ENCODE peak calls at places on chromosomes 6 and 20, in five cellular contexts. V is PC-9; Z is CD8-positive, alpha-beta T cell; X is colonic mucosa; W is CD4-positive, CD25-positive, alpha-beta regulatory T cell. L is an unnamed sample.

GRCh38 chr6:75167426-75167825 is 38.4 kb downstream of the COL12A1 start:
- DNase-seq in V (no peak), Z (no peak), X (no peak), W (no peak), L (no peak)

GRCh38 chr20:31570735-31571617 is 34.1 kb upstream of the ID1 start:
- DNase-seq in V (peak; percentile 55), Z (no peak), X (no peak), W (no peak), L (no peak)

GRCh38 chr6:66926060-66926459 is 1219.0 kb upstream of the EYS start:
- DNase-seq in V (no peak), Z (no peak), X (no peak), W (no peak), L (no peak)

GRCh38 chr20:35523298-35523888 is 6.1 kb downstream of the C20orf173 start:
- DNase-seq in V (peak; percentile 27), Z (no peak), X (no peak), W (peak; percentile 19), L (peak; percentile 44)

GRCh38 chr6:15513801-15514711 is 148.8 kb downstream of the DTNBP1 start:
- DNase-seq in V (no peak), Z (no peak), X (no peak), W (no peak), L (no peak)

GRCh38 chr6:16752206-16752867 is 8.9 kb downstream of the ATXN1 start:
- DNase-seq in V (peak; percentile 12), Z (no peak), X (peak; percentile 37), W (no peak), L (no peak)

GRCh38 chr20:17680836-17681740 is 954 bp downstream of the RRBP1 start:
- DNase-seq in V (peak; percentile 85), Z (peak; percentile 84), X (peak; percentile 82), W (peak; percentile 73), L (peak; percentile 95)

GRCh38 chr6:150905769-150906168 is 40.3 kb downstream of the MTHFD1L start:
- DNase-seq in V (no peak), Z (no peak), X (no peak), W (no peak), L (no peak)

GRCh38 chr6:132952468-132952867 is 138.1 kb downstream of the RPS12 start:
- DNase-seq in V (no peak), Z (no peak), X (no peak), W (no peak), L (no peak)

GRCh38 chr6:53910834-53911233 is 116.0 kb downstream of the LRRC1 start:
- DNase-seq in V (no peak), Z (no peak), X (no peak), W (no peak), L (no peak)

GRCh38 chr20:44247131-44247571 is at the start of gene GDAP1L1:
- DNase-seq in V (no peak), Z (no peak), X (no peak), W (no peak), L (no peak)

GRCh38 chr6:111909238-111909637 is 36.0 kb upstream of the FYN start:
- DNase-seq in V (no peak), Z (no peak), X (no peak), W (no peak), L (no peak)

GRCh38 chr6:150076196-150076893 is 7.4 kb upstream of the ULBP3 start:
- DNase-seq in V (no peak), Z (no peak), X (no peak), W (no peak), L (no peak)

GRCh38 chr6:127319686-127320085 is 23.7 kb downstream of the ECHDC1 start:
- DNase-seq in V (no peak), Z (no peak), X (no peak), W (no peak), L (no peak)

GRCh38 chr6:116101298-116101718 is 655 bp downstream of the NT5DC1 start:
- DNase-seq in V (no peak), Z (no peak), X (peak; percentile 89), W (no peak), L (peak; percentile 91)

GRCh38 chr20:53258741-53259140 is 286.6 kb downstream of the TSHZ2 start:
- DNase-seq in V (no peak), Z (no peak), X (no peak), W (no peak), L (no peak)

GRCh38 chr6:5509106-5509505 is 247.8 kb downstream of the FARS2 start:
- DNase-seq in V (no peak), Z (no peak), X (no peak), W (no peak), L (no peak)

DNA sequence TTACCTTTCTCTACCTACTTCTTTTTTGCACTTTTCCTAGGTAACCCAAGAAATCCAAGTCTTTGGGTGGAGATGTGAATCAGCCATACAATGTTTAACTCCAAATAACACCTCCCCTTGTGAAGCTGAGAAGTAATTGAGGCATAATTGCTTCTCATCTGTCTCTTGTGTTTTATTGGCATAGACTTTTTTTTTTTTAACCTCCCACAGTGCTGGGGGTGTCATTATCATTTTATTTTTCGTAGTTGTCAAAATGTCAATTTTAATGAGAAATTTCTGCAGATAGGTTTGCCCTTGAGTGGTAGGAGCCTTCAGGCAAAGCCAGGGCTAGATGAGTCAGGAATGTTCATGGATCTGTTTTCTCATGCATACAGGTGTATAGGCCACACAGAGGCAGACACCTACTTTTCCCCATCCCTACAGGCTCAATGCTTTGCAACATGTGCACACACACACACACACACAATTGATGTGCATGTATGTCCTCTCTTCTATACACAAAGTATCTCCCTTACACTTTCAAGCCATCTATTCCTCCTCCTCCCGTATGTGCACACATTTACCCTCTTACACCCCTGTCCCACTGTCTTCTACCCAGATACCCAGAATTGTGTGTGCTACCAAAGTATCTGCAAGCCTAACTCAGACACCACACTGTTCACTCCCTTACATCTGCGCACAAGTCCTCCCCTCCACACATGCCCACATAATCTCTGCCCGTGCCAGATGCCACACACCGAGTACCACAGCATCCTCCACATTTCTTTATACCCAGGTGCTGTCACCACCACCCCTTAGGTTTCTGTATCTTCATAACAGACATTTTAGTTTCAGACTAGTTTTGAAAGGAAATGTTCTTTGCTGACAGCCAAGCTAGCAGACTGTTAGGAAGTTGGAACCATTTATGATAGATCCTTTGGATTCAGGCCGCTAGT is 22.0 kb downstream of the RALY start:
- DNase-seq in V (no peak), Z (no peak), X (no peak), W (peak; percentile 53), L (no peak)
- H3K27ac ChIP-seq in V (peak overlapping the region; percentile 7), Z (no peak overlapping the region), X (peak overlapping the region; percentile 9), W (no peak overlapping the region), L (peak overlapping the region; percentile 72)

GRCh38 chr20:63565021-63565698 is 8.9 kb downstream of the HELZ2 start:
- DNase-seq in V (no peak), Z (no peak), X (no peak), W (no peak), L (no peak)

GRCh38 chr20:63561624-63562396 is 7.9 kb downstream of the FNDC11 start:
- DNase-seq in V (no peak), Z (no peak), X (no peak), W (no peak), L (no peak)

GRCh38 chr20:63564036-63564810 is 9.8 kb downstream of the HELZ2 start:
- DNase-seq in V (no peak), Z (no peak), X (no peak), W (no peak), L (no peak)

GRCh38 chr20:63562461-63563185 is 8.7 kb downstream of the FNDC11 start:
- DNase-seq in V (no peak), Z (no peak), X (no peak), W (no peak), L (no peak)

GRCh38 chr20:63563186-63563935 is 9.4 kb downstream of the FNDC11 start:
- DNase-seq in V (no peak), Z (no peak), X (no peak), W (no peak), L (no peak)
- H3K4me1 ChIP-seq in V (no peaks in the 10 kb centered on the region), Z (peaks cover 12% of the 10 kb centered on the region), X (no peaks in the 10 kb centered on the region), W (peaks cover 16% of the 10 kb centered on the region), L (no peaks in the 10 kb centered on the region)

GRCh38 chr20:62776692-62777527 is 19.4 kb upstream of the MRGBP start:
- DNase-seq in V (no peak), Z (peak; percentile 79), X (peak; percentile 58), W (peak; percentile 92), L (no peak)
- H3K27ac ChIP-seq in V (no peak overlapping the region), Z (peak overlapping the region; percentile 71), X (no peak overlapping the region), W (peak overlapping the region; percentile 74), L (no peak overlapping the region)

GRCh38 chr20:62366370-62367135 is 559 bp downstream of the LAMA5 start:
- DNase-seq in V (peak; percentile 91), Z (no peak), X (no peak), W (no peak), L (peak; percentile 82)
- H3K4me1 ChIP-seq in V (peaks cover 70% of the 10 kb centered on the region), Z (peaks cover 17% of the 10 kb centered on the region), X (peaks cover 19% of the 10 kb centered on the region), W (peaks cover 25% of the 10 kb centered on the region), L (no peaks in the 10 kb centered on the region)

GRCh38 chr20:45346851-45347250 is 1.4 kb downstream of the SDC4 start:
- DNase-seq in V (no peak), Z (no peak), X (no peak), W (no peak), L (no peak)
- H3K27ac ChIP-seq in V (peak overlapping the region; percentile 92), Z (no peak overlapping the region), X (peak overlapping the region; percentile 93), W (no peak overlapping the region), L (no peak overlapping the region)

GRCh38 chr6:35049885-35050284 is 91.3 kb downstream of the TCP11 start:
- DNase-seq in V (no peak), Z (no peak), X (peak; percentile 56), W (no peak), L (no peak)
- H3K4me1 ChIP-seq in V (peaks cover 6% of the 10 kb centered on the region), Z (peaks cover 17% of the 10 kb centered on the region), X (peaks cover 32% of the 10 kb centered on the region), W (peaks cover 4% of the 10 kb centered on the region), L (peaks cover 2% of the 10 kb centered on the region)

DNA sequence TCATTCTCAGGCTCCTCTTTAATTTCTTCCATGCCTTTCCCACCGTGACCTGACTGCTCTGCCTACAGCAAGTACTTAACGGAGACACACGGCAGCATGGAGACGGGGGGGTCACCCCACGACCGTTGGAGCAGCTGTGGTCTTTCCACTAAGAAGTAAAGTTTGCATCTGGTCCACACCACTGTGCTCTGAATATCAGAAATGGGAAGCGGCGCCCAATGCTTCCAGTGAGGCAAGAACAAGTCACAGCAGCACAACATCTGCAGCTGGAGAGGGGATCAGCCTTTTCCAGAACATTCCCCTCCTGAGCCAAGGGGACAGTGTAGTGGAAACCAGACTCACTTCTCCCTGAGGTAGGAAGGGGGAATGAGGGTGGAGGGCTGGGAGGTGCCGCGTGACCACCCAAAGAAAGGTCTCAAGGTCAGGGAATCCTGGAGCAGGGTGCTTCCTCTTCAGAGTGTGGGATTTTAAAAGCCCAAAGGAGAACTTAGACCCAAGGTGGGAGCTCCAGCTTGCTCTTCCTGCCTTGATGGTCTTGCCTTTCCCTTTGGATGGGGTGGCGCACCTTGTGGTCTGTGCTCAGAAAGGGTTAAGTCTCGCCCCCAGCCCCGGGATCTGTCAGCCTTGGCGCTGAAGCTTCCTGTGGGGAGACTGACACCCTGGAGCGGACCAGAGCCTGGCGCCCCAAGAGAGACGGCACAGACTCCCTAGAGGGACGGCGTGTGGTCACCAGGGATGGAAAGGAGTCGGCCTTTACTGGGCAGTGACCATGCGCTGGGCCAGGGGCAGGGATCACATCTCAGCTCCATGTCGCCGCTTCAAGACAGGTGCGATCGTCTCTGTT is 25.6 kb upstream of the SMOC2 start:
- DNase-seq in V (no peak), Z (peak; percentile 29), X (no peak), W (no peak), L (no peak)
- H3K27ac ChIP-seq in V (no peak overlapping the region), Z (no peak overlapping the region), X (no peak overlapping the region), W (no peak overlapping the region), L (no peak overlapping the region)